ENCODE peak calls at places on chromosomes 5 and 9, in eight cellular contexts. One of them, this sample, is unnamed.

GRCh38 chr5:176530983-176531901 is 6.0 kb downstream of the RNF44 start:
- DNase-seq in aorta: no peak
- DNase-seq in uterus: no peak
- DNase-seq in heart right ventricle: no peak
- DNase-seq in CD8-positive, alpha-beta memory T cell: no peak
- DNase-seq in sigmoid colon: peak
- DNase-seq in prostate gland: no peak
- DNase-seq in pancreas: no peak
- DNase-seq in this sample: no peak

GRCh38 chr9:107137495-107138202 is 145.4 kb upstream of the RAD23B start:
- DNase-seq in sigmoid colon: no peak
- DNase-seq in uterus: no peak
- DNase-seq in CD8-positive, alpha-beta memory T cell: no peak
- DNase-seq in prostate gland: no peak
- DNase-seq in aorta: no peak
- DNase-seq in heart right ventricle: no peak
- DNase-seq in pancreas: no peak
- DNase-seq in this sample: no peak

GRCh38 chr5:54644226-54644625 is 126.7 kb downstream of the SNX18 start:
- DNase-seq in prostate gland: no peak
- DNase-seq in aorta: no peak
- DNase-seq in pancreas: no peak
- DNase-seq in uterus: no peak
- DNase-seq in CD8-positive, alpha-beta memory T cell: no peak
- DNase-seq in heart right ventricle: no peak
- DNase-seq in sigmoid colon: no peak
- DNase-seq in this sample: no peak

GRCh38 chr9:118321823-118322222 is 617.6 kb downstream of the TLR4 start:
- DNase-seq in pancreas: no peak
- DNase-seq in aorta: no peak
- DNase-seq in sigmoid colon: no peak
- DNase-seq in prostate gland: no peak
- DNase-seq in CD8-positive, alpha-beta memory T cell: no peak
- DNase-seq in heart right ventricle: no peak
- DNase-seq in uterus: no peak
- DNase-seq in this sample: no peak

GRCh38 chr5:66717455-66718373 is 121.5 kb downstream of the MAST4 start:
- DNase-seq in pancreas: no peak
- DNase-seq in prostate gland: no peak
- DNase-seq in sigmoid colon: no peak
- DNase-seq in aorta: no peak
- DNase-seq in uterus: no peak
- DNase-seq in heart right ventricle: peak
- DNase-seq in CD8-positive, alpha-beta memory T cell: no peak
- DNase-seq in this sample: no peak

GRCh38 chr9:89522979-89523305 is 25.0 kb upstream of the SEMA4D start:
- DNase-seq in prostate gland: no peak
- DNase-seq in aorta: no peak
- DNase-seq in heart right ventricle: no peak
- DNase-seq in CD8-positive, alpha-beta memory T cell: no peak
- DNase-seq in sigmoid colon: no peak
- DNase-seq in pancreas: no peak
- DNase-seq in uterus: no peak
- DNase-seq in this sample: no peak

GRCh38 chr9:15999422-16000339 is 446.8 kb downstream of the CCDC171 start:
- DNase-seq in aorta: no peak
- DNase-seq in CD8-positive, alpha-beta memory T cell: no peak
- DNase-seq in prostate gland: no peak
- DNase-seq in pancreas: no peak
- DNase-seq in heart right ventricle: no peak
- DNase-seq in sigmoid colon: no peak
- DNase-seq in uterus: peak
- DNase-seq in this sample: no peak

GRCh38 chr9:91908293-91908623 is 41.8 kb downstream of the ROR2 start:
- DNase-seq in prostate gland: no peak
- DNase-seq in sigmoid colon: no peak
- DNase-seq in aorta: no peak
- DNase-seq in heart right ventricle: no peak
- DNase-seq in pancreas: no peak
- DNase-seq in CD8-positive, alpha-beta memory T cell: no peak
- DNase-seq in uterus: no peak
- DNase-seq in this sample: no peak

GRCh38 chr9:76729116-76729515 is 35.1 kb upstream of the PCA3 start:
- DNase-seq in sigmoid colon: no peak
- DNase-seq in aorta: no peak
- DNase-seq in CD8-positive, alpha-beta memory T cell: no peak
- DNase-seq in pancreas: no peak
- DNase-seq in heart right ventricle: no peak
- DNase-seq in uterus: no peak
- DNase-seq in prostate gland: no peak
- DNase-seq in this sample: no peak

GRCh38 chr5:53027913-53028312 is 38.8 kb downstream of the ITGA2 start:
- DNase-seq in prostate gland: peak
- DNase-seq in CD8-positive, alpha-beta memory T cell: no peak
- DNase-seq in heart right ventricle: peak
- DNase-seq in sigmoid colon: no peak
- DNase-seq in aorta: peak
- DNase-seq in uterus: peak
- DNase-seq in pancreas: no peak
- DNase-seq in this sample: no peak

GRCh38 chr9:99966720-99967119 is 60.3 kb downstream of the STX17 start:
- DNase-seq in prostate gland: no peak
- DNase-seq in sigmoid colon: no peak
- DNase-seq in heart right ventricle: no peak
- DNase-seq in pancreas: no peak
- DNase-seq in aorta: no peak
- DNase-seq in CD8-positive, alpha-beta memory T cell: no peak
- DNase-seq in uterus: no peak
- DNase-seq in this sample: no peak

GRCh38 chr5:104016650-104017049 is 454.1 kb upstream of the NUDT12 start:
- DNase-seq in prostate gland: no peak
- DNase-seq in uterus: no peak
- DNase-seq in sigmoid colon: no peak
- DNase-seq in CD8-positive, alpha-beta memory T cell: no peak
- DNase-seq in aorta: no peak
- DNase-seq in heart right ventricle: no peak
- DNase-seq in pancreas: no peak
- DNase-seq in this sample: no peak

GRCh38 chr9:123356851-123357747 is 1.1 kb downstream of the CRB2 start:
- DNase-seq in CD8-positive, alpha-beta memory T cell: no peak
- DNase-seq in aorta: no peak
- DNase-seq in prostate gland: no peak
- DNase-seq in pancreas: no peak
- DNase-seq in sigmoid colon: no peak
- DNase-seq in heart right ventricle: no peak
- DNase-seq in uterus: no peak
- DNase-seq in this sample: no peak

GRCh38 chr5:7464182-7464581 is 68.2 kb downstream of the ADCY2 start:
- DNase-seq in aorta: no peak
- DNase-seq in CD8-positive, alpha-beta memory T cell: no peak
- DNase-seq in uterus: no peak
- DNase-seq in heart right ventricle: no peak
- DNase-seq in sigmoid colon: no peak
- DNase-seq in pancreas: no peak
- DNase-seq in prostate gland: no peak
- DNase-seq in this sample: no peak

GRCh38 chr5:150206076-150206779 is 16.4 kb downstream of the SLC6A7 start:
- DNase-seq in CD8-positive, alpha-beta memory T cell: no peak
- DNase-seq in sigmoid colon: no peak
- DNase-seq in uterus: no peak
- DNase-seq in prostate gland: no peak
- DNase-seq in heart right ventricle: no peak
- DNase-seq in pancreas: no peak
- DNase-seq in aorta: no peak
- DNase-seq in this sample: no peak

GRCh38 chr5:38556599-38557308 is at the start of gene LIFR:
- DNase-seq in sigmoid colon: peak
- DNase-seq in pancreas: peak
- DNase-seq in uterus: peak
- DNase-seq in CD8-positive, alpha-beta memory T cell: no peak
- DNase-seq in aorta: peak
- DNase-seq in heart right ventricle: peak
- DNase-seq in prostate gland: peak
- DNase-seq in this sample: no peak

GRCh38 chr5:33612386-33612785 is 171.6 kb downstream of the TARS1 start:
- DNase-seq in heart right ventricle: no peak
- DNase-seq in prostate gland: no peak
- DNase-seq in pancreas: no peak
- DNase-seq in CD8-positive, alpha-beta memory T cell: no peak
- DNase-seq in aorta: no peak
- DNase-seq in sigmoid colon: no peak
- DNase-seq in uterus: no peak
- DNase-seq in this sample: no peak

GRCh38 chr5:33614039-33614438 is 173.3 kb downstream of the TARS1 start:
- DNase-seq in aorta: no peak
- DNase-seq in prostate gland: no peak
- DNase-seq in sigmoid colon: no peak
- DNase-seq in heart right ventricle: no peak
- DNase-seq in CD8-positive, alpha-beta memory T cell: no peak
- DNase-seq in pancreas: peak
- DNase-seq in uterus: no peak
- DNase-seq in this sample: no peak

GRCh38 chr5:33608476-33609026 is 167.8 kb downstream of the TARS1 start:
- DNase-seq in prostate gland: no peak
- DNase-seq in sigmoid colon: no peak
- DNase-seq in aorta: no peak
- DNase-seq in CD8-positive, alpha-beta memory T cell: no peak
- DNase-seq in pancreas: no peak
- DNase-seq in heart right ventricle: no peak
- DNase-seq in uterus: no peak
- DNase-seq in this sample: no peak

DNA sequence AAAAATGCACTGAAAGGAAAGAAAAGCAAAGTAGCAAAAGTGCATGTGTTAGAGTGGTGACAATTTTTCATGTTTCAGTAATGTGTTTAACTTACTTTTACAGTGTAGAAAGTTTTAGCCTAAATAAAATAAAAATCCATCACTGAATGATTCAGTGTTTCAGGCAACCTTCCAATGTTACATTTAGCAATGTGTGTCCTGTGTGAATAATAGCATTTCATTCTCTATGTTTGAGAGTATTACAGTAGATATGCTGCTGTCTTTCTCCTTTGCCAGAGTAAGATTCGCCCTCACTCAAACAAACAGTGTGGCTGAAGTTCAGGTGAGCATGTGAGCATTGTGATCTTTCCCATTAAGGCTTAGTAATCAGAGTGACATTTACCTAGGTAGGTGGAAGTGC is 171.1 kb downstream of the TARS1 start:
- DNase-seq in sigmoid colon: no peak
- DNase-seq in aorta: no peak
- DNase-seq in CD8-positive, alpha-beta memory T cell: no peak
- DNase-seq in pancreas: no peak
- DNase-seq in heart right ventricle: no peak
- DNase-seq in prostate gland: no peak
- DNase-seq in uterus: no peak
- DNase-seq in this sample: no peak
- H3K27ac ChIP-seq in sigmoid colon: no peak
- H3K27ac ChIP-seq in aorta: no peak
- H3K27ac ChIP-seq in CD8-positive, alpha-beta memory T cell: no peak
- H3K27ac ChIP-seq in pancreas: no peak
- H3K27ac ChIP-seq in heart right ventricle: no peak
- H3K27ac ChIP-seq in prostate gland: no peak
- H3K27ac ChIP-seq in uterus: no peak
- H3K27ac ChIP-seq in this sample: no peak

GRCh38 chr9:34084562-34084961 is 35.9 kb upstream of the UBAP2 start:
- DNase-seq in prostate gland: peak
- DNase-seq in heart right ventricle: no peak
- DNase-seq in aorta: no peak
- DNase-seq in pancreas: no peak
- DNase-seq in sigmoid colon: peak
- DNase-seq in CD8-positive, alpha-beta memory T cell: no peak
- DNase-seq in uterus: peak
- DNase-seq in this sample: no peak
- H3K27ac ChIP-seq in prostate gland: peak
- H3K27ac ChIP-seq in heart right ventricle: peak
- H3K27ac ChIP-seq in aorta: peak
- H3K27ac ChIP-seq in pancreas: no peak
- H3K27ac ChIP-seq in sigmoid colon: peak
- H3K27ac ChIP-seq in CD8-positive, alpha-beta memory T cell: no peak
- H3K27ac ChIP-seq in uterus: peak
- H3K27ac ChIP-seq in this sample: no peak

GRCh38 chr5:16889972-16890519 is 46.0 kb downstream of the MYO10 start:
- DNase-seq in pancreas: no peak
- DNase-seq in sigmoid colon: no peak
- DNase-seq in aorta: no peak
- DNase-seq in prostate gland: no peak
- DNase-seq in uterus: no peak
- DNase-seq in heart right ventricle: no peak
- DNase-seq in CD8-positive, alpha-beta memory T cell: no peak
- DNase-seq in this sample: no peak

GRCh38 chr5:16886793-16887345 is 49.2 kb downstream of the MYO10 start:
- DNase-seq in heart right ventricle: no peak
- DNase-seq in sigmoid colon: no peak
- DNase-seq in prostate gland: no peak
- DNase-seq in uterus: no peak
- DNase-seq in aorta: no peak
- DNase-seq in CD8-positive, alpha-beta memory T cell: no peak
- DNase-seq in pancreas: no peak
- DNase-seq in this sample: no peak

GRCh38 chr5:16891043-16891442 is 45.0 kb downstream of the MYO10 start:
- DNase-seq in sigmoid colon: no peak
- DNase-seq in pancreas: no peak
- DNase-seq in prostate gland: no peak
- DNase-seq in heart right ventricle: no peak
- DNase-seq in aorta: no peak
- DNase-seq in CD8-positive, alpha-beta memory T cell: no peak
- DNase-seq in uterus: no peak
- DNase-seq in this sample: no peak

GRCh38 chr5:16889203-16889971 is 46.7 kb downstream of the MYO10 start:
- DNase-seq in heart right ventricle: no peak
- DNase-seq in sigmoid colon: no peak
- DNase-seq in aorta: no peak
- DNase-seq in CD8-positive, alpha-beta memory T cell: no peak
- DNase-seq in pancreas: no peak
- DNase-seq in uterus: no peak
- DNase-seq in prostate gland: peak
- DNase-seq in this sample: no peak

GRCh38 chr5:16888694-16889124 is 47.4 kb downstream of the MYO10 start:
- DNase-seq in prostate gland: no peak
- DNase-seq in CD8-positive, alpha-beta memory T cell: no peak
- DNase-seq in uterus: no peak
- DNase-seq in pancreas: no peak
- DNase-seq in heart right ventricle: no peak
- DNase-seq in sigmoid colon: no peak
- DNase-seq in aorta: no peak
- DNase-seq in this sample: no peak
- H3K27ac ChIP-seq in prostate gland: no peak
- H3K27ac ChIP-seq in CD8-positive, alpha-beta memory T cell: no peak
- H3K27ac ChIP-seq in uterus: peak
- H3K27ac ChIP-seq in pancreas: peak
- H3K27ac ChIP-seq in heart right ventricle: no peak
- H3K27ac ChIP-seq in sigmoid colon: no peak
- H3K27ac ChIP-seq in aorta: no peak
- H3K27ac ChIP-seq in this sample: no peak

DNA sequence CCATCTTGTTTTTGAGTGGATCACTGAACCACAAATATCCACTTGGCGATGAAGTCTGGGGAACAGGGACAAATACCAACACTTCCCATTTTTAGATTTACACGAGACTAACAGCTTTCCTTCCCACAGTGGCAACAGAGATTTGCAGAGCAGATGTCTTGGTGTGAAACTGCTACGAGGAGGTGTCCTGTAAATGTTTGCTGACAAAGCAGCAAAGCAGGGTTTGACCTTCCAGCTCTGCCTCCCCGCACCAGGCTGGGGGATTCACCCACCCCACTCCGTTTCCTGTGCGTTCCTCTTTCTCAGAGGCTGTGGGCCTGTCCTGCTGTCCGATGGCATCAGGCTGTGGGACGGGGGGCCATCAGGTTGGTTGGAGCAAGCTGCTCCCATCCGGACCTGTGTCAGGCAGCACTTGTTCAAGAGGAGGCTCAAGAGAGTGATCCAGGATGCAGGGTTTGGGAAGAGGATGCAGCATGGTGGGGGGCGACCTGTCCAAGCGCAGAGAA is 693 bp upstream of the RGS3 start:
- DNase-seq in pancreas: no peak
- DNase-seq in aorta: no peak
- DNase-seq in heart right ventricle: no peak
- DNase-seq in sigmoid colon: peak
- DNase-seq in prostate gland: no peak
- DNase-seq in uterus: no peak
- DNase-seq in CD8-positive, alpha-beta memory T cell: no peak
- DNase-seq in this sample: no peak
- H3K27ac ChIP-seq in pancreas: no peak
- H3K27ac ChIP-seq in aorta: no peak
- H3K27ac ChIP-seq in heart right ventricle: no peak
- H3K27ac ChIP-seq in sigmoid colon: no peak
- H3K27ac ChIP-seq in prostate gland: no peak
- H3K27ac ChIP-seq in uterus: no peak
- H3K27ac ChIP-seq in CD8-positive, alpha-beta memory T cell: no peak
- H3K27ac ChIP-seq in this sample: no peak

This sample was measured in CD8-positive, alpha-beta T cell.